ENCODE peak calls at places on chromosomes 12 and 14, in eight cellular contexts. I, Q, D, W, J, O, T and B are unnamed samples.

GRCh38 chr12:59010948-59011347 is 90.6 kb upstream of the LRIG3 start:
- DNase-seq in I (no peak), Q (no peak), D (no peak), W (no peak), J (no peak), O (no peak), T (no peak), B (no peak)

GRCh38 chr14:51310453-51311074 is 70.5 kb downstream of the TMX1 start:
- DNase-seq in I (no peak), Q (peak), D (no peak), W (no peak), J (peak), O (no peak), T (peak), B (no peak)

GRCh38 chr12:12755923-12756322 is 29.5 kb upstream of the APOLD1 start:
- DNase-seq in I (no peak), Q (no peak), D (no peak), W (no peak), J (no peak), O (no peak), T (no peak), B (no peak)

GRCh38 chr12:103791350-103791920 is 49.6 kb downstream of the NT5DC3 start:
- DNase-seq in I (no peak), Q (no peak), D (no peak), W (no peak), J (no peak), O (no peak), T (no peak), B (no peak)

GRCh38 chr12:67714648-67715047 is 66.1 kb downstream of the DYRK2 start:
- DNase-seq in I (no peak), Q (no peak), D (no peak), W (no peak), J (peak), O (no peak), T (no peak), B (no peak)

GRCh38 chr12:857611-858010 is 91.9 kb downstream of the RAD52 start:
- DNase-seq in I (peak), Q (peak), D (no peak), W (no peak), J (peak), O (no peak), T (peak), B (no peak)

GRCh38 chr12:106428379-106428778 is 70.8 kb downstream of the POLR3B start:
- DNase-seq in I (peak), Q (no peak), D (no peak), W (no peak), J (peak), O (no peak), T (peak), B (no peak)

GRCh38 chr12:85794551-85794950 is 41.7 kb downstream of the RASSF9 start:
- DNase-seq in I (no peak), Q (no peak), D (no peak), W (no peak), J (peak), O (no peak), T (no peak), B (no peak)

GRCh38 chr14:65098586-65098985 is 3.7 kb downstream of the MAX start:
- DNase-seq in I (no peak), Q (no peak), D (no peak), W (no peak), J (peak), O (peak), T (peak), B (no peak)

GRCh38 chr14:95341115-95341514 is 21.4 kb upstream of the CLMN start:
- DNase-seq in I (no peak), Q (no peak), D (no peak), W (no peak), J (peak), O (no peak), T (no peak), B (no peak)

GRCh38 chr14:89206426-89206825 is 210.6 kb downstream of the FOXN3 start:
- DNase-seq in I (no peak), Q (no peak), D (no peak), W (no peak), J (no peak), O (no peak), T (no peak), B (no peak)

GRCh38 chr12:50924439-50925341 is 27.7 kb upstream of the HIGD1C start:
- DNase-seq in I (peak), Q (peak), D (peak), W (peak), J (peak), O (peak), T (peak), B (peak)

GRCh38 chr14:61472801-61473376 is 151.5 kb downstream of the PRKCH start:
- DNase-seq in I (no peak), Q (no peak), D (peak), W (no peak), J (peak), O (peak), T (peak), B (peak)

GRCh38 chr12:19131020-19131431 is 1.5 kb downstream of the PLEKHA5 start:
- DNase-seq in I (peak), Q (peak), D (no peak), W (no peak), J (peak), O (no peak), T (peak), B (no peak)

DNA sequence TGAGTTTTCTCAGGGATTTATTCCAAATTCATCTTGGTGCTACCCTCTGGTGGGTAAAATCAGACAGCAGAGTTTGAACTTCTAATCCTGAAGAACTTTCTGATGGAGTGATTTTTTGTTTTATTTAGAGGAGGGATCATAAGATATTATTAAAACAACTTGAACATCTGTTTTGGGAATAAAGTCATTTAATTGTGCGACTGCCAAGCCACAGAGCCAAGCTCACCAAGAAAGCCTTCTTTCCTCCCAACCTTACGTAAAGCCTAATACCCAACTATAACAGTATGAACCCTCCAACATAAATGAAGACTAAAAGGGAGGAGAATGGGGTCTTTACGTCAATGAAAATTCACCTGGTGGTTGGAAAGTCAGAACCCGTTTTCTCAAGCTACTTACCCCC is 205.5 kb upstream of the IGF1 start:
- DNase-seq in I (no peak), Q (no peak), D (no peak), W (no peak), J (no peak), O (no peak), T (no peak), B (no peak)
- TF ChIP-seq CTCF in I (no peak), Q (no peak), D (no peak), W (no peak), J (no peak), O (no peak), T (no peak), B (no peak)

GRCh38 chr14:32007755-32008374 is 69.2 kb upstream of the ARHGAP5 start:
- DNase-seq in I (no peak), Q (no peak), D (no peak), W (no peak), J (no peak), O (no peak), T (no peak), B (no peak)

GRCh38 chr14:32009636-32010560 is 67.2 kb upstream of the ARHGAP5 start:
- DNase-seq in I (no peak), Q (no peak), D (no peak), W (no peak), J (no peak), O (no peak), T (no peak), B (no peak)

GRCh38 chr14:32009221-32009620 is 67.9 kb upstream of the ARHGAP5 start:
- DNase-seq in I (no peak), Q (no peak), D (no peak), W (no peak), J (no peak), O (no peak), T (no peak), B (no peak)

GRCh38 chr14:32010561-32011188 is 66.4 kb upstream of the ARHGAP5 start:
- DNase-seq in I (peak), Q (no peak), D (peak), W (no peak), J (peak), O (no peak), T (no peak), B (no peak)

DNA sequence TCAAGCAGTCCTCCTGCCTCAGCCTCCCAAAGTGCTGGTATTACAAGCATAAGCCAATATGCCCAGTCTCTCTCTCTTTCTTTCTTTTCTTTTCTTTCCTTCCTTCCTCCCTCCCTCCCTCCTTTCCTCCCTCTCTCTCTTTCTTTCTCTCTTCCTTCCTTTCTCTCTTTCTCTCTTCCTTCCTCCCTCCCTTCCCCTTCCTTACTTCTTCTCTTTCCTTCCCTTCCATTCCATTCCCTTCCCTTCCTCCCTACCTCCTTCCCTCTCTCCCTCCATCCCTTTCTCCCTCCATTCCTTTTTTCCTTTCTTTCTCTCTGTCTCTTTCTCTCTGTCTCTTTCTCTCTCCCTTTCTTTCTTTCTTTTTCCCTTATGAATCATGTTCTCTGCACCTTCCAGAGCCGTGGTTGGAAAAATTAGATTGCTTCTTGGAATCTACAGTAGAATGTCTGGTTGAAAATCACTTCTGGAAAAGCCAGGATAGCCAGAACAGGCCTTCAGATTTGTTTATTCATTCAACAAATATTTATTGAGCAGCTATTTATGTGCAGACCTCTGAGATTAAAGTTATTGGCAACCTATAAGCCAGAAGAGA is 68.4 kb upstream of the ARHGAP5 start:
- DNase-seq in I (no peak), Q (no peak), D (no peak), W (no peak), J (no peak), O (no peak), T (no peak), B (no peak)
- H3K4me3 ChIP-seq in I (no peak), Q (no peak), D (no peak), W (no peak), J (no peak), O (no peak), T (no peak), B (no peak)

DNA sequence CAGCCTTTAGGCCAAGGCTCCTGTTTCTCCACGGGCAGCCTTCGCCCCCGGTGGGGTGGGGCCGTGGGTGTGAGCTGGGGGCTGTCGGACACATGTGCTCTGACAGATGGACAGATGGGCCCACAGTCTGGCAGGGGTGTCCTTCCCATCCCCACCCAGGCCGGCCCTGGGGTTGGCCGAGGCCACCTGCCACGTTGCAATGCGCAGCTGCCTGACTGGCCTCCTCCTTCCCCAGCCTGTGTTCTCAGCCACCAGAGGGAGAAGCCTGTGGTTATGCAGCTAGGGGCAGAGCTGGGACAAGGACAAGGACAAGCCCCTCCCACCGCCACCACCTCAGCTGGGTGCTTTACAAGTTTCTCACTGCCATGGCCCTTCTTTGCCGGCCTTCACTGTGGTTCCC is 44.4 kb downstream of the TEAD4 start:
- DNase-seq in I (no peak), Q (no peak), D (no peak), W (no peak), J (no peak), O (no peak), T (no peak), B (no peak)
- TF ChIP-seq CTCF in I (no peak), Q (no peak), D (no peak), W (no peak), J (no peak), O (no peak), T (no peak), B (no peak)

DNA sequence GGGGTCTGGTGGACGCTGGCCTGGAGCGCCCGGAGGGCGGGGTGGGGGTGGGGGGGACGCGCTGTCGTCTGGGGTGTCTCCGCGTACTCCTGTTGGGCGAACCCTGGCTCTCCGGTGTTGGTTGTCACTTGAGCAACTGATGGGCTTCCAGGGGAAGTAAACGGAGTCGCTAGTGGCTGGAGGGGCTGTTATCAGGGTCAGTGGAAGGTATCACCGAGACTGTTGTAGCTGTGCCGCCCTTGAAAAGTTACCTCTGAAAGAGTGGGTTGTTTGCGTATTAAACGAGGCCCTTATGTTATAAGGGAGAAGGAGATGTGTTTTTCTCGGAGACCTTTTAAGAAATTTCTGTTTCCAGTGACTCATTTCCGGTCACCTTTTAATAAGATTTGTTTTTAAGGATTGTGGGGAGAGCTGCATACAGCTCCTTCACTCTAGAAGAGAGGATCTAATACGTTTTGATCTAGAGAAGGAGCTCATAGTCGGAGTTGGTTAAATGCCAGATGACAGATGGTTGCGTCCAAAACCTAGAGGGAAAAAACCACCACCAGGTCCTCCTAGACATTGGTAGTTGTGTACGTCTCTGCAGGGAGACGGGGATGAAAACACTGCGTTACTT is 699 bp upstream of the DBX2 start:
- DNase-seq in I (no peak), Q (no peak), D (no peak), W (no peak), J (peak), O (no peak), T (peak), B (no peak)
- H3K4me3 ChIP-seq in I (no peak), Q (peak), D (no peak), W (no peak), J (peak), O (no peak), T (peak), B (no peak)

DNA sequence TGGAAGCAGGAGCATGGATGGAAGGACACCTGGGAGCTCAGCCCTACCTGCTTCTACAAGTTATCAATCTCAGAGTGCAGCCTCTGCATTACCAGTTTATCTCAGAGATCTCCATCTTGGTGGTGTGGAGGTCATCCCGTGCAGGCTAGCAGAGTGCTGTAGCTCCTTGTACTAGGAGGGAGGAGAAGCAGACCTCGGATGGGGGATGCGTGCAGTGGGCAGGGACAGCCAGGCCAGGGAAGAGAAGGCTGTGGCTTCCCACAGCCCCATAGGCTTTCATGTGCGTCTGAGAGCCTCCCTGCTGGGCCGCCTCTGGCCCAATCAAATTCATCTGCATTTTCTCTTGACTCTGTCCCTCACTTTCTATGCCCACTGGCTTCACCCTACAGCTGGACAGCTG is 8.8 kb upstream of the KRT82 start:
- DNase-seq in I (no peak), Q (no peak), D (no peak), W (no peak), J (no peak), O (no peak), T (no peak), B (no peak)
- TF ChIP-seq CTCF in I (no peak), Q (no peak), D (no peak), W (no peak), J (no peak), O (no peak), T (no peak), B (no peak)

GRCh38 chr12:132424811-132425210 is 65.1 kb upstream of the FBRSL1 start:
- DNase-seq in I (no peak), Q (no peak), D (no peak), W (no peak), J (no peak), O (no peak), T (no peak), B (no peak)
- H3K4me3 ChIP-seq in I (no peak), Q (no peak), D (no peak), W (no peak), J (no peak), O (no peak), T (no peak), B (no peak)

GRCh38 chr14:81618695-81619094 is 85.0 kb upstream of the SEL1L start:
- DNase-seq in I (no peak), Q (no peak), D (no peak), W (no peak), J (no peak), O (no peak), T (no peak), B (no peak)
- TF ChIP-seq CTCF in I (no peak), Q (no peak), D (no peak), W (no peak), J (no peak), O (no peak), T (no peak), B (no peak)